ENCODE peak calls at places on chromosomes 5 and 9, in seven cellular contexts. One of them, this sample, is unnamed.

GRCh38 chr5:73796164-73797141 is 170.5 kb downstream of the ARHGEF28 start:
- DNase-seq in kidney epithelial cell: peak; percentile 93
- DNase-seq in GM12865: peak; percentile 89
- DNase-seq in A549: peak; percentile 80
- DNase-seq in fibroblast of mammary gland: peak; percentile 97
- DNase-seq in body of pancreas: peak; percentile 63
- DNase-seq in IMR-90: peak; percentile 98
- DNase-seq in this sample: peak; percentile 96

GRCh38 chr5:136053336-136054121 is 24.7 kb downstream of the TGFBI start:
- DNase-seq in IMR-90: peak; percentile 97
- DNase-seq in GM12865: no peak
- DNase-seq in A549: peak; percentile 94
- DNase-seq in kidney epithelial cell: peak; percentile 92
- DNase-seq in body of pancreas: no peak
- DNase-seq in fibroblast of mammary gland: peak; percentile 98
- DNase-seq in this sample: peak; percentile 94

GRCh38 chr9:105359899-105360298 is 87.9 kb upstream of the FSD1L start:
- DNase-seq in kidney epithelial cell: no peak
- DNase-seq in IMR-90: peak; percentile 73
- DNase-seq in GM12865: peak; percentile 80
- DNase-seq in fibroblast of mammary gland: peak; percentile 43
- DNase-seq in A549: no peak
- DNase-seq in body of pancreas: no peak
- DNase-seq in this sample: no peak

GRCh38 chr9:102124465-102124864 is 386.0 kb upstream of the GRIN3A start:
- DNase-seq in GM12865: no peak
- DNase-seq in A549: no peak
- DNase-seq in kidney epithelial cell: no peak
- DNase-seq in IMR-90: no peak
- DNase-seq in fibroblast of mammary gland: no peak
- DNase-seq in body of pancreas: no peak
- DNase-seq in this sample: no peak

GRCh38 chr5:151758141-151758429 is 346 bp downstream of the ATOX1 start:
- DNase-seq in kidney epithelial cell: no peak
- DNase-seq in body of pancreas: peak; percentile 39
- DNase-seq in fibroblast of mammary gland: no peak
- DNase-seq in GM12865: no peak
- DNase-seq in IMR-90: no peak
- DNase-seq in A549: peak; percentile 38
- DNase-seq in this sample: no peak

GRCh38 chr5:173835131-173835530 is 53.0 kb upstream of the CPEB4 start:
- DNase-seq in IMR-90: no peak
- DNase-seq in body of pancreas: no peak
- DNase-seq in kidney epithelial cell: no peak
- DNase-seq in A549: no peak
- DNase-seq in fibroblast of mammary gland: no peak
- DNase-seq in GM12865: no peak
- DNase-seq in this sample: no peak

GRCh38 chr9:7392161-7392560 is 407.4 kb downstream of the DMAC1 start:
- DNase-seq in body of pancreas: no peak
- DNase-seq in fibroblast of mammary gland: no peak
- DNase-seq in GM12865: no peak
- DNase-seq in A549: no peak
- DNase-seq in IMR-90: no peak
- DNase-seq in kidney epithelial cell: no peak
- DNase-seq in this sample: no peak

GRCh38 chr5:143204474-143205246 is 198.8 kb downstream of the NR3C1 start:
- DNase-seq in body of pancreas: no peak
- DNase-seq in kidney epithelial cell: no peak
- DNase-seq in fibroblast of mammary gland: no peak
- DNase-seq in A549: no peak
- DNase-seq in GM12865: no peak
- DNase-seq in IMR-90: no peak
- DNase-seq in this sample: peak; percentile 76

GRCh38 chr9:7315746-7316457 is 483.7 kb downstream of the DMAC1 start:
- DNase-seq in body of pancreas: peak; percentile 10
- DNase-seq in fibroblast of mammary gland: peak; percentile 96
- DNase-seq in GM12865: no peak
- DNase-seq in kidney epithelial cell: no peak
- DNase-seq in A549: no peak
- DNase-seq in IMR-90: peak; percentile 72
- DNase-seq in this sample: peak; percentile 53

GRCh38 chr9:130459941-130460340 is 15.2 kb downstream of the ASS1 start:
- DNase-seq in fibroblast of mammary gland: no peak
- DNase-seq in IMR-90: no peak
- DNase-seq in kidney epithelial cell: no peak
- DNase-seq in A549: no peak
- DNase-seq in body of pancreas: no peak
- DNase-seq in GM12865: no peak
- DNase-seq in this sample: no peak

GRCh38 chr5:126445502-126446174 is 22.4 kb downstream of the GRAMD2B start:
- DNase-seq in A549: no peak
- DNase-seq in kidney epithelial cell: no peak
- DNase-seq in body of pancreas: no peak
- DNase-seq in GM12865: no peak
- DNase-seq in IMR-90: peak; percentile 46
- DNase-seq in fibroblast of mammary gland: no peak
- DNase-seq in this sample: no peak

GRCh38 chr5:53994148-53994547 is 316.2 kb downstream of the ARL15 start:
- DNase-seq in kidney epithelial cell: no peak
- DNase-seq in fibroblast of mammary gland: peak; percentile 75
- DNase-seq in body of pancreas: no peak
- DNase-seq in GM12865: no peak
- DNase-seq in A549: no peak
- DNase-seq in IMR-90: peak; percentile 80
- DNase-seq in this sample: peak; percentile 83

GRCh38 chr5:140340605-140341004 is 5.8 kb downstream of the HBEGF start:
- DNase-seq in fibroblast of mammary gland: no peak
- DNase-seq in body of pancreas: no peak
- DNase-seq in GM12865: no peak
- DNase-seq in IMR-90: no peak
- DNase-seq in kidney epithelial cell: no peak
- DNase-seq in A549: no peak
- DNase-seq in this sample: no peak

GRCh38 chr9:69801994-69802393 is 18.6 kb upstream of the CFAP95 start:
- DNase-seq in GM12865: no peak
- DNase-seq in fibroblast of mammary gland: peak; percentile 14
- DNase-seq in IMR-90: peak; percentile 12
- DNase-seq in body of pancreas: no peak
- DNase-seq in kidney epithelial cell: no peak
- DNase-seq in A549: no peak
- DNase-seq in this sample: no peak

GRCh38 chr9:103397868-103398600 is 402.9 kb downstream of the CYLC2 start:
- DNase-seq in fibroblast of mammary gland: peak; percentile 50
- DNase-seq in GM12865: peak; percentile 65
- DNase-seq in A549: peak; percentile 21
- DNase-seq in IMR-90: no peak
- DNase-seq in kidney epithelial cell: peak; percentile 53
- DNase-seq in body of pancreas: peak; percentile 66
- DNase-seq in this sample: peak; percentile 2

GRCh38 chr9:18245911-18246310 is 228.0 kb upstream of the ADAMTSL1 start:
- DNase-seq in fibroblast of mammary gland: no peak
- DNase-seq in IMR-90: peak; percentile 27
- DNase-seq in body of pancreas: no peak
- DNase-seq in GM12865: no peak
- DNase-seq in kidney epithelial cell: no peak
- DNase-seq in A549: no peak
- DNase-seq in this sample: no peak

DNA sequence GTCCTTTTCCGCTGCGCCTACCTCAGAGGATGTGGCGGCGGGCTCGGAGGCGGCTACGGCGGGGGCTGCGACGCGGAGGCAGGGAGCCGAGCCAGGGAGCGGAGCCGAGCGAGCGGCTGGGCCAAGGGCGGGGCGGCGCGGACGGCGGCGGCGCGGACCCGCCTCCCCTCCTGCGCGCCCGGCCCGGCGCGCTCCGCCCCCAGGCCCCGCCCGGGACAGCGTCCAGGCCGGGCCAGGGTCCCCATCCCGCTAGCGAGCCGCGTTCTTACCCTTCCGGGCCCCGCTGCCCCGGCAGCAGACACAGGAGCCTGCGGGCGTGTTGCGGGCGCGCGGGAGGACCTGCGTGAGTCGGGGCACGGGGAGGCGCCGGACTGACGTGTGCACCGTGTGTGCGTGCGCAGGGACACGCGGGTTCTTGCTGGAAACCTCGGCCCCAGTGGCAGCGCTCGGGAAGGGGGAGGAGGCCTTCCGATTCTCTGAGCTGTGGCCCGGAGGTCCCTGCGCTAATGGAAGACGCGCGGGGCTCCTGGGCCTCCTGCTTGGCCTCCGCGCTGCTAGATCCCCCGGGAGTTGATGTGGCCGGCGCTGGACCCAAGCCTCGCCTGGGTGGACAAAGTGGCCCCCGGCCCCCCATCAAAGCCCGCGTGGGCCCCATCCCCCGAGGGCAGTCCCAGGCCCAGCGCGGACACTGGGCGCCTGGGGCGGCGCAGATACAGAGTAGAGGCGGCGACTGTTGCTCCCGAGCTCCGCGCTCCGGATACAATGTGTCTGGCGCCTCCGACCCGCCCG is at the start of gene VDAC1:
- DNase-seq in IMR-90: peak; percentile 88
- DNase-seq in fibroblast of mammary gland: peak; percentile 79
- DNase-seq in body of pancreas: peak; percentile 79
- DNase-seq in kidney epithelial cell: no peak
- DNase-seq in GM12865: peak; percentile 89
- DNase-seq in A549: peak; percentile 85
- DNase-seq in this sample: peak; percentile 89
- TF ChIP-seq CTCF in IMR-90: no peak
- TF ChIP-seq CTCF in fibroblast of mammary gland: no peak
- TF ChIP-seq CTCF in body of pancreas: peak; percentile 9
- TF ChIP-seq CTCF in kidney epithelial cell: peak; percentile 11
- TF ChIP-seq CTCF in GM12865: no peak
- TF ChIP-seq CTCF in A549: no peak
- TF ChIP-seq CTCF in this sample: peak; percentile 7

GRCh38 chr5:1997640-1998347 is 115.1 kb upstream of the IRX4 start:
- DNase-seq in IMR-90: no peak
- DNase-seq in A549: no peak
- DNase-seq in kidney epithelial cell: no peak
- DNase-seq in fibroblast of mammary gland: no peak
- DNase-seq in GM12865: no peak
- DNase-seq in body of pancreas: no peak
- DNase-seq in this sample: no peak
- H3K4me3 ChIP-seq in IMR-90: no peak overlapping the region
- H3K4me3 ChIP-seq in A549: no peak overlapping the region
- H3K4me3 ChIP-seq in kidney epithelial cell: no peak overlapping the region
- H3K4me3 ChIP-seq in fibroblast of mammary gland: no peak overlapping the region
- H3K4me3 ChIP-seq in GM12865: no peak overlapping the region
- H3K4me3 ChIP-seq in body of pancreas: no peak overlapping the region
- H3K4me3 ChIP-seq in this sample: no peak overlapping the region

GRCh38 chr5:149767278-149767550 is 37.1 kb downstream of the PPARGC1B start:
- DNase-seq in IMR-90: no peak
- DNase-seq in A549: no peak
- DNase-seq in body of pancreas: no peak
- DNase-seq in GM12865: no peak
- DNase-seq in fibroblast of mammary gland: no peak
- DNase-seq in kidney epithelial cell: no peak
- DNase-seq in this sample: no peak

GRCh38 chr5:149762958-149763630 is 33.0 kb downstream of the PPARGC1B start:
- DNase-seq in body of pancreas: no peak
- DNase-seq in GM12865: no peak
- DNase-seq in A549: no peak
- DNase-seq in fibroblast of mammary gland: no peak
- DNase-seq in kidney epithelial cell: no peak
- DNase-seq in IMR-90: no peak
- DNase-seq in this sample: no peak

GRCh38 chr5:149766460-149767277 is 36.6 kb downstream of the PPARGC1B start:
- DNase-seq in IMR-90: no peak
- DNase-seq in A549: no peak
- DNase-seq in GM12865: no peak
- DNase-seq in kidney epithelial cell: no peak
- DNase-seq in fibroblast of mammary gland: no peak
- DNase-seq in body of pancreas: no peak
- DNase-seq in this sample: no peak

GRCh38 chr5:149764086-149764485 is 34.0 kb downstream of the PPARGC1B start:
- DNase-seq in A549: no peak
- DNase-seq in kidney epithelial cell: no peak
- DNase-seq in fibroblast of mammary gland: no peak
- DNase-seq in body of pancreas: no peak
- DNase-seq in IMR-90: no peak
- DNase-seq in GM12865: no peak
- DNase-seq in this sample: no peak

DNA sequence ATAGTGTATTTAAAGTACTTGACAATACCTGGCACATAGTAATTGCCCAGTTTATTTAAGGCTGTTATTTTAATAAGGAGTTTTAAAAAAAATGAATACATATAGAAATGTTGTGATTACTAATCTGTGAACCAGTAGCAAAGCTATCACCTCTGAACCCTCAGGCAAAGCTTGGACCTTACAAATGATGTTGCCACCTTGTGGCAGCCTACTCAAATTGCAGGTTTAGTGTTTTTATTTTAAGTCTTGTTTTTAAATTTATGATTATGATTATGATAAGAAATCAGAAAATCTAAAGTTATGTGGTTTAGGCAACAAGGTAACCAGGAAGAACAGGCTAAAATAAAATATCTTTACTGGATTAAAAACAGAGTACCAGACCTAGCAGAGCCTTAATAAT is 35.8 kb downstream of the PPARGC1B start:
- DNase-seq in body of pancreas: no peak
- DNase-seq in GM12865: peak; percentile 52
- DNase-seq in A549: no peak
- DNase-seq in IMR-90: no peak
- DNase-seq in fibroblast of mammary gland: peak; percentile 43
- DNase-seq in kidney epithelial cell: no peak
- DNase-seq in this sample: no peak
- TF ChIP-seq CTCF in body of pancreas: peak; percentile 16
- TF ChIP-seq CTCF in GM12865: peak; percentile 31
- TF ChIP-seq CTCF in A549: peak; percentile 38
- TF ChIP-seq CTCF in IMR-90: peak; percentile 2
- TF ChIP-seq CTCF in fibroblast of mammary gland: peak; percentile 54
- TF ChIP-seq CTCF in kidney epithelial cell: no peak
- TF ChIP-seq CTCF in this sample: no peak

GRCh38 chr9:128921881-128922763 is 1.3 kb downstream of the PHYHD1 start:
- DNase-seq in GM12865: no peak
- DNase-seq in IMR-90: peak; percentile 50
- DNase-seq in kidney epithelial cell: no peak
- DNase-seq in A549: no peak
- DNase-seq in fibroblast of mammary gland: peak; percentile 54
- DNase-seq in body of pancreas: peak; percentile 72
- DNase-seq in this sample: peak; percentile 53
- H3K4me3 ChIP-seq in GM12865: no peak overlapping the region
- H3K4me3 ChIP-seq in IMR-90: peak overlapping the region; percentile 35
- H3K4me3 ChIP-seq in kidney epithelial cell: peak overlapping the region; percentile 49
- H3K4me3 ChIP-seq in A549: no peak overlapping the region
- H3K4me3 ChIP-seq in fibroblast of mammary gland: peak overlapping the region; percentile 36
- H3K4me3 ChIP-seq in body of pancreas: peak overlapping the region; percentile 46
- H3K4me3 ChIP-seq in this sample: peak overlapping the region; percentile 54

GRCh38 chr9:135948446-135948845 is 12.7 kb downstream of the UBAC1 start:
- DNase-seq in kidney epithelial cell: no peak
- DNase-seq in IMR-90: no peak
- DNase-seq in fibroblast of mammary gland: no peak
- DNase-seq in body of pancreas: no peak
- DNase-seq in A549: no peak
- DNase-seq in GM12865: no peak
- DNase-seq in this sample: no peak
- TF ChIP-seq CTCF in kidney epithelial cell: no peak
- TF ChIP-seq CTCF in IMR-90: no peak
- TF ChIP-seq CTCF in fibroblast of mammary gland: no peak
- TF ChIP-seq CTCF in body of pancreas: no peak
- TF ChIP-seq CTCF in A549: no peak
- TF ChIP-seq CTCF in GM12865: no peak
- TF ChIP-seq CTCF in this sample: no peak

GRCh38 chr9:81596671-81597426 is 92.5 kb downstream of the TLE1 start:
- DNase-seq in A549: no peak
- DNase-seq in IMR-90: no peak
- DNase-seq in body of pancreas: no peak
- DNase-seq in GM12865: no peak
- DNase-seq in fibroblast of mammary gland: no peak
- DNase-seq in kidney epithelial cell: no peak
- DNase-seq in this sample: no peak
- H3K4me3 ChIP-seq in A549: no peak overlapping the region
- H3K4me3 ChIP-seq in IMR-90: no peak overlapping the region
- H3K4me3 ChIP-seq in body of pancreas: no peak overlapping the region
- H3K4me3 ChIP-seq in GM12865: no peak overlapping the region
- H3K4me3 ChIP-seq in fibroblast of mammary gland: no peak overlapping the region
- H3K4me3 ChIP-seq in kidney epithelial cell: no peak overlapping the region
- H3K4me3 ChIP-seq in this sample: no peak overlapping the region

This sample was measured in fibroblast of the aortic adventitia.